ENCODE peak calls at places on chromosome 16, in six cellular contexts. I is fibroblast of the aortic adventitia, C is transverse colon, P is HCT116, L is Panc1, J is heart right ventricle. O is an unnamed sample.

GRCh38 chr16:89599451-89599858 is 14.0 kb upstream of the DPEP1 start:
- DNase-seq in I (no peak), P (peak; percentile 63), L (no peak), C (peak; percentile 61), J (no peak), O (no peak)

GRCh38 chr16:57867000-57867561 is 64.8 kb upstream of the KIFC3 start:
- DNase-seq in J (no peak), I (no peak), P (no peak), C (no peak), L (no peak), O (no peak)

GRCh38 chr16:3950343-3951193 is 70.1 kb upstream of the CREBBP start:
- DNase-seq in I (peak; percentile 99), C (peak; percentile 60), P (no peak), L (no peak), J (peak; percentile 81), O (peak; percentile 53)

GRCh38 chr16:15032547-15033308 is 23.1 kb downstream of the NTAN1 start:
- DNase-seq in J (no peak), P (no peak), I (no peak), C (peak; percentile 3), L (no peak), O (no peak)

GRCh38 chr16:886084-886543 is 84.7 kb downstream of the LMF1 start:
- DNase-seq in P (no peak), J (no peak), L (no peak), I (no peak), C (no peak), O (no peak)

GRCh38 chr16:56673916-56674315 is 4.3 kb downstream of the MT1H start:
- DNase-seq in I (peak; percentile 44), L (no peak), C (peak; percentile 30), J (no peak), P (no peak), O (peak; percentile 19)

GRCh38 chr16:1723450-1724147 is 17.6 kb downstream of the MAPK8IP3 start:
- DNase-seq in L (no peak), P (no peak), J (no peak), C (peak; percentile 54), I (peak; percentile 53), O (no peak)

GRCh38 chr16:27347930-27348685 is 34.3 kb downstream of the IL4R start:
- DNase-seq in J (no peak), I (no peak), C (no peak), P (no peak), L (no peak), O (no peak)

GRCh38 chr16:80687606-80688005 is 116.8 kb downstream of the CDYL2 start:
- DNase-seq in J (no peak), L (no peak), C (no peak), P (no peak), I (no peak), O (no peak)

GRCh38 chr16:88784074-88784855 is 755 bp downstream of the PIEZO1 start:
- DNase-seq in J (peak; percentile 72), P (no peak), I (peak; percentile 85), C (peak; percentile 74), L (no peak), O (no peak)

GRCh38 chr16:58492066-58492465 is 7.9 kb upstream of the NDRG4 start:
- DNase-seq in J (no peak), L (no peak), C (no peak), I (no peak), P (no peak), O (no peak)

GRCh38 chr16:72794986-72795385 is 252.9 kb downstream of the ZFHX3 start:
- DNase-seq in I (no peak), P (no peak), C (no peak), L (no peak), J (no peak), O (no peak)

GRCh38 chr16:80993293-80993691 is 13.4 kb downstream of the CMC2 start:
- DNase-seq in L (no peak), C (no peak), J (no peak), I (peak; percentile 98), P (no peak), O (no peak)

GRCh38 chr16:75566889-75567255 is 693 bp downstream of the GABARAPL2 start:
- DNase-seq in P (no peak), L (no peak), J (no peak), C (peak; percentile 14), I (no peak), O (no peak)

GRCh38 chr16:86353185-86353584 is 157.1 kb upstream of the FOXF1 start:
- DNase-seq in C (no peak), I (no peak), J (no peak), P (no peak), L (no peak), O (no peak)

GRCh38 chr16:29664133-29664912 is 1.3 kb downstream of the SPN start:
- DNase-seq in I (no peak), J (no peak), C (peak; percentile 32), L (no peak), P (no peak), O (no peak)

GRCh38 chr16:57084257-57084770 is 8.1 kb upstream of the CPNE2 start:
- DNase-seq in J (peak; percentile 62), L (peak; percentile 53), I (peak; percentile 74), P (peak; percentile 63), C (peak; percentile 72), O (peak; percentile 4)

GRCh38 chr16:85682516-85682915 is 6.2 kb downstream of the GINS2 start:
- DNase-seq in J (no peak), C (no peak), P (no peak), I (no peak), L (no peak), O (no peak)

GRCh38 chr16:2761886-2762583 is 9.6 kb downstream of the SRRM2 start:
- DNase-seq in I (no peak), L (no peak), J (no peak), C (no peak), P (no peak), O (no peak)

GRCh38 chr16:6722786-6723185 is 609.9 kb upstream of the RBFOX1 start:
- DNase-seq in I (no peak), J (no peak), P (no peak), C (no peak), L (no peak), O (no peak)

GRCh38 chr16:6725634-6726331 is 606.9 kb upstream of the RBFOX1 start:
- DNase-seq in C (no peak), P (no peak), I (no peak), J (no peak), L (no peak), O (no peak)

GRCh38 chr16:6732166-6732565 is 600.5 kb upstream of the RBFOX1 start:
- DNase-seq in P (no peak), C (no peak), J (no peak), L (no peak), I (no peak), O (no peak)

GRCh38 chr16:6726621-6727020 is 606.0 kb upstream of the RBFOX1 start:
- DNase-seq in J (no peak), P (no peak), I (no peak), L (no peak), C (no peak), O (no peak)

DNA sequence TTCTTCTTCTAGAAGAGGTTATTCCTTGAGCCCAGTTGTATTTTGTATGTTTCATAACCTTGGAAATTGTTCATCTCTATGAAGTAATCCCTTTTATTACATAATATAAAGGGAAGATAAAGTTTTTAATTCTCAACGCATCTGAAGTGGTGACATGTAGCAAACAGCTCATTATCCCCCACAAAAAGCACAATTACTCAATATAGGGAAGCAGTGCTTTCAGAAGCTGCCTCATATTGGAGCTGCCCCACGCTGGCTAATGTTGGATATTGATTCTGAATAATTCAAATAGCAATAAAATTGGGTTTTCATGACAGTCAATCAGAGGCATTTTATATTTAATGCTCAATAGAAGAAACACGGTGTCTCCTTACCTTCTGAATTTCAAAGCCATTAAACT is 604.3 kb upstream of the RBFOX1 start:
- DNase-seq in J (no peak), C (no peak), I (no peak), P (no peak), L (no peak), O (no peak)
- H3K4me3 ChIP-seq in J (no peak overlapping the region), C (no peak overlapping the region), I (no peak overlapping the region), P (no peak overlapping the region), L (no peak overlapping the region), O (no peak overlapping the region)

DNA sequence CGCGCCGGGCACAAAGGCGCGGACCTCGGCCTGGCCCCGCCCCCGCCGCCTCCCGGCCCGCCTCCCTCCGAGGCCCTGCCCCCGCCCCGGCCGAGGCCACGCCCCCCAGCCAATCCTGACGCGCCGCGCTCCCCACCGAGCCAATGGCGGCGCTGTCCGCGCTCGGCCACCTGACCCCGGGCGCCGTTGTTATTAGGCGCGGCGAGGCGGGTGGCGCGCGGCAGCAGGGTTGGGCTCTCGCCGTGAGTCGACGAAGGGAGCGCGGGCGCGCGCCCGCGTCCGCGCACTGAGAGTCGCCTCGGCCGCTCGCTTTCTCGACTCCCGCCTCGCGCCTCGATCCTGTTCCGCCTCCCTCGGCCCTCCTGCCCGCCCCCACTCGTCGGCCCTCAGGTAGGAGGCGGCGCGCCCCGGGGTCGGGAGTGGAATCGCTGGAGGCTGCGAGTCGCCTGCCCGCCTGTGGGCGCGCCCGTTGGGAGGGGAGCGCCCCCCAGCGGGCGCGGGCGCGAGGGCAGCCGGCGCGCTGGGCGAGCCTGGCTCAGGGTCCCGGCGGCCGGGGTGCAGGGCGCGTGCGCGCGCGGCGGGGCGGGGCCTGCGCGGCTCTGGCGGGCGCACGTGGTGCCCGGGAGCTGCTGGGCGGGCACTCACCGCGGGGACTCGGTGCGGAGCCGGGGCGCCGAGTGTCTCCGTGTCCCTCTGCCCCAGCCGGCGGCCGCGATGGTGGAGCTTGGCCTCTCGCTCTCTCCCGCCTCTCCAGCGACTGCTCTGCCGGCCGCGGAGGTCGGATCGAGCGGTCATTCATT is 405 bp upstream of the CBLN1 start:
- DNase-seq in P (no peak), J (peak; percentile 87), C (peak; percentile 91), L (no peak), I (peak; percentile 16), O (no peak)
- H3K4me3 ChIP-seq in P (no peak overlapping the region), J (peak overlapping the region; percentile 46), C (no peak overlapping the region), L (no peak overlapping the region), I (peak overlapping the region; percentile 13), O (no peak overlapping the region)

GRCh38 chr16:31460582-31461002 is 1.3 kb downstream of the ARMC5 start:
- DNase-seq in L (no peak), P (peak; percentile 56), J (no peak), C (no peak), I (peak; percentile 73), O (no peak)
- H3K4me3 ChIP-seq in L (peak overlapping the region; percentile 78), P (peak overlapping the region; percentile 70), J (no peak overlapping the region), C (no peak overlapping the region), I (peak overlapping the region; percentile 68), O (peak overlapping the region; percentile 50)

GRCh38 chr16:31536804-31537361 is 9.2 kb downstream of the AHSP start:
- DNase-seq in J (no peak), L (no peak), P (no peak), C (no peak), I (no peak), O (no peak)
- H3K4me3 ChIP-seq in J (peak overlapping the region; percentile 38), L (no peak overlapping the region), P (no peak overlapping the region), C (no peak overlapping the region), I (no peak overlapping the region), O (no peak overlapping the region)

DNA sequence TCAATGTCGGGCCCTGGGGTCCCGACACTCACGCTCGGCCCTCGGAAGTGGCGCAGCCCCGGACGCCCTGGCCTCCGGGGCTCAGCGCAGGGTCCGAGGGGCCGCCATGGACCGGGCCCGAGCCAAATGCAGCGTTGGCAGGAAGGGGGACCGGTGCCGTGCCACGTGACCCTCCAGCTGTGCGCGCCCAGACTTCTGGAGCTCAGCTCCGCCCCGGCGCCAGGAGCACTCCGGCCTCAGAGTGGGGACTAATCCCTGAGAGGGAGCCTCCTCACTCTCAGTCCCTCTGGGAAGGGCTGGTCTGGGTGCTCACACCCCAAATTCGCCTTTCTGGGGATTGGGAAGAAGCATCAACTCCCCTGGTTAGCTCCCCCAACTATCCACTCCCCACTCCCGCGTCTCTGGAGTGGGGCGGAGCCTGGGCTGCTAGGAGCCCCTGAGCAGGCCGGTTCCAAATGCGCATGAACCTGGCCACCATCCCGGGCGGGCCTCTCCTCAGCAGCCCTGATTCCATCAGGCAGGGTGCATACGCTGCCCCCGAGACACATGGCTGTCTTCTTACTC is at the start of gene B3GNT9:
- DNase-seq in I (peak; percentile 80), L (no peak), J (peak; percentile 80), C (peak; percentile 72), P (no peak), O (no peak)
- H3K4me3 ChIP-seq in I (peak within 1 kb of the TSS; percentile 73), L (peak within 1 kb of the TSS; percentile 56), J (peak within 1 kb of the TSS; percentile 68), C (peak within 1 kb of the TSS; percentile 30), P (peak within 1 kb of the TSS; percentile 61), O (no peak within 1 kb of the TSS)

O was measured in LNCaP clone FGC.